ENCODE peak calls at places on chromosomes 5 and 9, in seven cellular contexts. W is Ammon's horn, U is cerebellar cortex, B is H4, E is iris pigment epithelial cell, H is AG09309, Q is head of caudate nucleus. N is an unnamed sample.

GRCh38 chr5:177098103-177098771 is 11.5 kb downstream of the FGFR4 start:
- DNase-seq in W (peak; percentile 44), U (no peak), B (no peak), E (no peak), H (no peak), Q (no peak), N (peak; percentile 58)

GRCh38 chr5:97478513-97478912 is 295.5 kb upstream of the RIOK2 start:
- DNase-seq in W (no peak), U (no peak), B (no peak), E (no peak), H (no peak), Q (no peak), N (peak; percentile 1)

GRCh38 chr5:565782-566445 is 41.7 kb upstream of the SLC9A3 start:
- DNase-seq in W (no peak), U (no peak), B (no peak), E (peak; percentile 40), H (no peak), Q (no peak), N (peak; percentile 12)

GRCh38 chr5:160959804-160960203 is 107.8 kb upstream of the ATP10B start:
- DNase-seq in W (no peak), U (no peak), B (no peak), E (peak; percentile 11), H (no peak), Q (no peak), N (no peak)

GRCh38 chr5:37190592-37190991 is 58.6 kb downstream of the CPLANE1 start:
- DNase-seq in W (no peak), U (no peak), B (no peak), E (no peak), H (no peak), Q (no peak), N (no peak)

GRCh38 chr5:55303238-55303690 is 4.2 kb downstream of the DHX29 start:
- DNase-seq in W (no peak), U (no peak), B (peak; percentile 8), E (peak; percentile 94), H (peak; percentile 64), Q (no peak), N (peak; percentile 37)

GRCh38 chr5:80190960-80191359 is 64.9 kb downstream of the SERINC5 start:
- DNase-seq in W (no peak), U (no peak), B (no peak), E (no peak), H (no peak), Q (no peak), N (no peak)

GRCh38 chr9:77128125-77128789 is 49.1 kb upstream of the VPS13A start:
- DNase-seq in W (no peak), U (no peak), B (no peak), E (no peak), H (no peak), Q (no peak), N (no peak)

GRCh38 chr9:12774861-12775367 is at the start of gene LURAP1L:
- DNase-seq in W (peak; percentile 78), U (peak; percentile 89), B (peak; percentile 73), E (peak; percentile 84), H (no peak), Q (peak; percentile 39), N (peak; percentile 54)

GRCh38 chr9:109880276-109881169 is 100.5 kb downstream of the PALM2AKAP2 start:
- DNase-seq in W (no peak), U (peak; percentile 16), B (peak; percentile 17), E (peak; percentile 41), H (no peak), Q (no peak), N (no peak)

GRCh38 chr5:131305906-131306305 is 42.1 kb downstream of the CDC42SE2 start:
- DNase-seq in W (no peak), U (no peak), B (peak; percentile 43), E (peak; percentile 75), H (no peak), Q (no peak), N (no peak)

GRCh38 chr9:126763130-126763764 is 41.6 kb upstream of the ZBTB43 start:
- DNase-seq in W (no peak), U (no peak), B (peak; percentile 95), E (no peak), H (no peak), Q (no peak), N (no peak)

GRCh38 chr9:129270903-129271431 is 92.9 kb upstream of the IER5L start:
- DNase-seq in W (peak; percentile 41), U (no peak), B (peak; percentile 74), E (peak; percentile 83), H (peak; percentile 92), Q (no peak), N (peak; percentile 60)

GRCh38 chr9:91417602-91418218 is 5.9 kb downstream of the NFIL3 start:
- DNase-seq in W (no peak), U (no peak), B (no peak), E (no peak), H (no peak), Q (no peak), N (no peak)

GRCh38 chr5:77908787-77909186 is 132.6 kb upstream of the TBCA start:
- DNase-seq in W (no peak), U (no peak), B (no peak), E (no peak), H (no peak), Q (no peak), N (no peak)

GRCh38 chr5:38060354-38060753 is 198.0 kb upstream of the EGFLAM start:
- DNase-seq in W (no peak), U (no peak), B (peak; percentile 77), E (peak; percentile 84), H (no peak), Q (no peak), N (no peak)

GRCh38 chr5:166883016-166883415 is 1408.4 kb upstream of the WWC1 start:
- DNase-seq in W (no peak), U (no peak), B (peak; percentile 43), E (peak; percentile 47), H (no peak), Q (no peak), N (peak; percentile 62)

GRCh38 chr9:134605351-134605968 is 36.1 kb upstream of the COL5A1 start:
- DNase-seq in W (no peak), U (no peak), B (no peak), E (no peak), H (no peak), Q (peak; percentile 6), N (no peak)

GRCh38 chr9:110142868-110143866 is 64.8 kb downstream of the C9orf152 start:
- DNase-seq in W (no peak), U (no peak), B (peak; percentile 36), E (no peak), H (no peak), Q (no peak), N (no peak)

GRCh38 chr9:137295313-137296213 is 6.5 kb downstream of the NRARP start:
- DNase-seq in W (no peak), U (no peak), B (no peak), E (no peak), H (no peak), Q (no peak), N (no peak)

GRCh38 chr5:151900876-151901275 is 23.8 kb downstream of the GLRA1 start:
- DNase-seq in W (no peak), U (no peak), B (no peak), E (no peak), H (no peak), Q (no peak), N (no peak)

GRCh38 chr5:171845857-171846785 is 60.5 kb downstream of the SMIM23 start:
- DNase-seq in W (no peak), U (peak; percentile 11), B (no peak), E (peak; percentile 41), H (no peak), Q (no peak), N (no peak)

GRCh38 chr9:2622361-2623045 is 916 bp downstream of the VLDLR start:
- DNase-seq in W (peak; percentile 59), U (peak; percentile 21), B (no peak), E (peak; percentile 9), H (no peak), Q (peak; percentile 52), N (no peak)

GRCh38 chr5:95549030-95549429 is 5.7 kb downstream of the SKIC3 start:
- DNase-seq in W (no peak), U (no peak), B (no peak), E (no peak), H (no peak), Q (no peak), N (no peak)

GRCh38 chr5:122907238-122907637 is 61.8 kb downstream of the SNX24 start:
- DNase-seq in W (no peak), U (no peak), B (no peak), E (peak; percentile 45), H (no peak), Q (no peak), N (no peak)

GRCh38 chr9:108724122-108724521 is 131.7 kb downstream of the ACTL7B start:
- DNase-seq in W (no peak), U (no peak), B (no peak), E (no peak), H (no peak), Q (no peak), N (no peak)

GRCh38 chr9:16092142-16092541 is 539.3 kb downstream of the CCDC171 start:
- DNase-seq in W (no peak), U (no peak), B (no peak), E (no peak), H (no peak), Q (no peak), N (no peak)

GRCh38 chr9:108182950-108183381 is 672.8 kb downstream of the ACTL7B start:
- DNase-seq in W (no peak), U (no peak), B (no peak), E (peak; percentile 19), H (peak; percentile 10), Q (no peak), N (no peak)

GRCh38 chr5:373710-374602 is 52.4 kb downstream of the AHRR start:
- DNase-seq in W (no peak), U (no peak), B (peak; percentile 69), E (peak; percentile 18), H (no peak), Q (no peak), N (peak; percentile 48)

GRCh38 chr9:125492719-125493118 is 214.3 kb downstream of the MAPKAP1 start:
- DNase-seq in W (no peak), U (peak; percentile 77), B (no peak), E (no peak), H (no peak), Q (no peak), N (no peak)

GRCh38 chr5:72693001-72693442 is 123.4 kb upstream of the TNPO1 start:
- DNase-seq in W (no peak), U (no peak), B (no peak), E (peak; percentile 69), H (no peak), Q (no peak), N (peak; percentile 50)

GRCh38 chr5:160021818-160022446 is 13.0 kb downstream of the TTC1 start:
- DNase-seq in W (peak; percentile 76), U (peak; percentile 91), B (peak; percentile 53), E (peak; percentile 71), H (peak; percentile 27), Q (peak; percentile 49), N (peak; percentile 23)

GRCh38 chr9:115374724-115375268 is 256.8 kb upstream of the TNC start:
- DNase-seq in W (no peak), U (no peak), B (no peak), E (no peak), H (no peak), Q (no peak), N (no peak)

GRCh38 chr9:91099471-91099870 is 262.2 kb downstream of the AUH start:
- DNase-seq in W (no peak), U (peak; percentile 51), B (no peak), E (no peak), H (no peak), Q (no peak), N (no peak)

GRCh38 chr9:79570449-79571308 is 1.1 kb upstream of the TLE4 start:
- DNase-seq in W (peak; percentile 53), U (peak; percentile 36), B (peak; percentile 33), E (peak; percentile 58), H (no peak), Q (peak; percentile 49), N (no peak)

GRCh38 chr9:121281614-121282291 is 13.8 kb downstream of the GSN start:
- DNase-seq in W (no peak), U (no peak), B (peak; percentile 78), E (peak; percentile 73), H (no peak), Q (peak; percentile 24), N (no peak)

GRCh38 chr5:125409496-125410351 is 663.3 kb upstream of the ZNF608 start:
- DNase-seq in W (no peak), U (peak; percentile 79), B (peak; percentile 84), E (peak; percentile 32), H (no peak), Q (no peak), N (no peak)

GRCh38 chr5:655406-655805 is 37.7 kb downstream of the TPPP start:
- DNase-seq in W (no peak), U (no peak), B (no peak), E (no peak), H (no peak), Q (no peak), N (no peak)

N was measured in skeletal muscle cell.